ENCODE peak calls at places on chromosomes 13 and 19, in ten cellular contexts. F, E, D, N, X, V, Y, A, U and Q are unnamed samples.

GRCh38 chr19:42461700-42462324 is 19.1 kb upstream of the CXCL17 start:
- DNase-seq in A (no peak), Y (no peak), N (no peak), D (no peak), E (no peak), U (no peak), F (no peak), X (no peak), V (peak; percentile 56), Q (no peak)

GRCh38 chr19:42487025-42487797 is 41.1 kb downstream of the CEACAM1 start:
- DNase-seq in D (no peak), X (no peak), E (no peak), U (peak; percentile 11), Y (no peak), N (no peak), A (no peak), V (no peak), F (no peak), Q (peak; percentile 65)

GRCh38 chr19:39679791-39680168 is 24.1 kb downstream of the LGALS16 start:
- DNase-seq in X (no peak), D (no peak), A (no peak), V (no peak), F (no peak), E (peak; percentile 10), U (peak; percentile 76), N (no peak), Y (no peak), Q (no peak)

GRCh38 chr13:48892311-48892710 is 83.4 kb upstream of the FNDC3A start:
- DNase-seq in V (no peak), X (no peak), F (peak; percentile 29), A (no peak), D (peak; percentile 53), U (no peak), Y (no peak), E (no peak), N (no peak), Q (no peak)

GRCh38 chr13:101202590-101202989 is 213.7 kb downstream of the NALCN start:
- DNase-seq in E (no peak), U (no peak), F (no peak), X (no peak), D (no peak), A (no peak), Y (no peak), V (no peak), N (no peak), Q (no peak)

GRCh38 chr13:30832845-30833332 is 73.2 kb upstream of the MEDAG start:
- DNase-seq in N (peak; percentile 44), V (peak; percentile 73), E (peak; percentile 54), X (peak; percentile 67), D (no peak), F (no peak), A (peak; percentile 36), Y (no peak), U (peak; percentile 82), Q (peak; percentile 80)

GRCh38 chr19:10069046-10069445 is 17.1 kb upstream of the SHFL start:
- DNase-seq in D (no peak), V (no peak), Y (no peak), X (no peak), N (no peak), A (no peak), F (no peak), U (no peak), E (no peak), Q (no peak)

GRCh38 chr13:112154301-112155060 is 87.5 kb downstream of the SOX1 start:
- DNase-seq in N (no peak), D (no peak), F (no peak), A (no peak), E (no peak), V (no peak), X (no peak), U (no peak), Y (no peak), Q (no peak)

GRCh38 chr19:42480335-42481095 is 37.8 kb upstream of the CXCL17 start:
- DNase-seq in A (no peak), E (peak; percentile 13), V (no peak), N (no peak), F (no peak), D (no peak), X (no peak), Y (no peak), U (peak; percentile 14), Q (no peak)

GRCh38 chr13:93080587-93080986 is 146.0 kb upstream of the GPC6 start:
- DNase-seq in F (no peak), Y (no peak), E (no peak), N (no peak), U (no peak), X (no peak), D (no peak), A (no peak), V (no peak), Q (no peak)

GRCh38 chr13:88565566-88565965 is 894.4 kb downstream of the SLITRK5 start:
- DNase-seq in A (no peak), N (no peak), U (no peak), E (no peak), V (no peak), F (no peak), Y (no peak), D (no peak), X (no peak), Q (no peak)

GRCh38 chr13:41821195-41821594 is 139.7 kb downstream of the VWA8 start:
- DNase-seq in X (no peak), Y (no peak), A (no peak), F (no peak), N (no peak), U (no peak), E (no peak), D (no peak), V (no peak), Q (no peak)

GRCh38 chr13:59345316-59345715 is 818.4 kb downstream of the DIAPH3 start:
- DNase-seq in Y (no peak), F (no peak), E (no peak), N (peak; percentile 68), D (no peak), U (no peak), X (no peak), V (peak; percentile 82), A (no peak), Q (no peak)